ENCODE peak calls at places on chromosomes 1 and 21, in seven cellular contexts. S is heart left ventricle, G is lung, K is fibroblast of lung, I is adrenal gland, H is K562, W is A549. O is an unnamed sample.

GRCh38 chr1:245812278-245812677 is 657.5 kb downstream of the KIF26B start:
- DNase-seq in K (no peak), S (no peak), W (no peak), I (no peak), H (no peak), G (peak; percentile 23), O (no peak)

GRCh38 chr1:185926562-185926961 is 192.4 kb downstream of the HMCN1 start:
- DNase-seq in S (no peak), I (no peak), W (peak; percentile 77), H (no peak), G (no peak), K (no peak), O (no peak)

GRCh38 chr1:10629091-10629815 is 154.5 kb downstream of the PEX14 start:
- DNase-seq in I (no peak), G (no peak), W (no peak), H (no peak), K (no peak), S (no peak), O (no peak)

GRCh38 chr1:201140235-201140940 is 13.4 kb upstream of the ASCL5 start:
- DNase-seq in W (no peak), K (no peak), H (no peak), S (no peak), G (no peak), I (no peak), O (no peak)

GRCh38 chr1:64337476-64337875 is 132.5 kb upstream of the CACHD1 start:
- DNase-seq in G (no peak), S (no peak), H (no peak), I (no peak), W (no peak), K (no peak), O (no peak)

GRCh38 chr1:96674909-96675308 is 46.7 kb upstream of the PTBP2 start:
- DNase-seq in G (no peak), I (no peak), W (no peak), K (no peak), H (no peak), S (no peak), O (no peak)

GRCh38 chr1:220700591-220701179 is 10.5 kb downstream of the C1orf115 start:
- DNase-seq in G (no peak), H (no peak), K (no peak), W (no peak), I (no peak), S (no peak), O (no peak)

GRCh38 chr1:234313171-234313570 is 60.1 kb upstream of the COA6 start:
- DNase-seq in K (no peak), S (no peak), G (no peak), W (no peak), I (no peak), H (no peak), O (no peak)

GRCh38 chr1:1630191-1630964 is 1.6 kb upstream of the MMP23B start:
- DNase-seq in K (peak; percentile 61), I (peak; percentile 43), S (peak; percentile 72), G (peak; percentile 46), H (no peak), W (no peak), O (no peak)

GRCh38 chr1:114238066-114238465 is 84.4 kb upstream of the SYT6 start:
- DNase-seq in K (no peak), G (no peak), W (no peak), I (no peak), H (no peak), S (no peak), O (no peak)

GRCh38 chr1:225378880-225379279 is 49.0 kb downstream of the LBR start:
- DNase-seq in S (no peak), I (no peak), H (peak; percentile 35), W (peak; percentile 19), G (no peak), K (peak; percentile 71), O (no peak)

GRCh38 chr1:3240524-3241235 is 171.7 kb downstream of the PRDM16 start:
- DNase-seq in I (no peak), S (no peak), K (no peak), W (no peak), G (no peak), H (peak; percentile 28), O (no peak)

GRCh38 chr1:61388586-61388985 is 306.2 kb downstream of the NFIA start:
- DNase-seq in S (no peak), I (no peak), W (no peak), K (peak; percentile 80), G (no peak), H (no peak), O (no peak)

GRCh38 chr1:166166701-166167394 is at the start of gene FAM78B:
- DNase-seq in K (peak; percentile 75), H (peak; percentile 91), S (peak; percentile 80), G (peak; percentile 75), W (peak; percentile 79), I (peak; percentile 70), O (peak; percentile 80)

GRCh38 chr21:41374867-41375533 is 13.2 kb downstream of the MX2 start:
- DNase-seq in W (no peak), G (no peak), I (no peak), H (no peak), K (no peak), S (peak; percentile 13), O (no peak)

GRCh38 chr1:195886000-195886399 is 722.2 kb downstream of the KCNT2 start:
- DNase-seq in G (no peak), W (no peak), H (no peak), I (no peak), S (no peak), K (no peak), O (no peak)

GRCh38 chr1:63042278-63042677 is 258.3 kb downstream of the ATG4C start:
- DNase-seq in K (no peak), W (no peak), H (no peak), G (no peak), I (no peak), S (no peak), O (no peak)
- H3K9me3 ChIP-seq in K (no peaks in the 10 kb centered on the region), W (no peaks in the 10 kb centered on the region), H (no peaks in the 10 kb centered on the region), G (peaks cover 2% of the 10 kb centered on the region), I (no peaks in the 10 kb centered on the region), S (no peaks in the 10 kb centered on the region), O (no peaks in the 10 kb centered on the region)

GRCh38 chr21:15735409-15735808 is 5.6 kb downstream of the USP25 start:
- DNase-seq in K (no peak), I (no peak), W (no peak), S (no peak), G (no peak), H (no peak), O (no peak)

GRCh38 chr21:15730484-15731242 is 881 bp downstream of the USP25 start:
- DNase-seq in S (no peak), H (peak; percentile 32), K (no peak), I (no peak), G (no peak), W (no peak), O (no peak)

GRCh38 chr21:15732290-15732995 is 2.7 kb downstream of the USP25 start:
- DNase-seq in I (no peak), W (peak; percentile 53), K (peak; percentile 51), G (no peak), S (no peak), H (peak; percentile 61), O (no peak)

GRCh38 chr21:15731243-15731613 is 1.4 kb downstream of the USP25 start:
- DNase-seq in S (no peak), K (peak; percentile 16), G (no peak), H (peak; percentile 51), W (no peak), I (no peak), O (no peak)

GRCh38 chr21:15732996-15733329 is 3.2 kb downstream of the USP25 start:
- DNase-seq in I (no peak), K (no peak), S (no peak), G (no peak), W (no peak), H (no peak), O (no peak)
- H3K4me3 ChIP-seq in I (no peak overlapping the region), K (peak overlapping the region; percentile 79), S (peak overlapping the region; percentile 89), G (no peak overlapping the region), W (peak overlapping the region; percentile 85), H (peak overlapping the region; percentile 30), O (no peak overlapping the region)

GRCh38 chr1:205317311-205317917 is 4.1 kb downstream of the NUAK2 start:
- DNase-seq in G (peak; percentile 93), W (peak; percentile 82), K (peak; percentile 59), I (peak; percentile 84), H (no peak), S (peak; percentile 87), O (peak; percentile 85)
- TF ChIP-seq CTCF in G (no peak), W (no peak), K (no peak), I (no peak), H (no peak), S (no peak), O (peak; percentile 5)

DNA sequence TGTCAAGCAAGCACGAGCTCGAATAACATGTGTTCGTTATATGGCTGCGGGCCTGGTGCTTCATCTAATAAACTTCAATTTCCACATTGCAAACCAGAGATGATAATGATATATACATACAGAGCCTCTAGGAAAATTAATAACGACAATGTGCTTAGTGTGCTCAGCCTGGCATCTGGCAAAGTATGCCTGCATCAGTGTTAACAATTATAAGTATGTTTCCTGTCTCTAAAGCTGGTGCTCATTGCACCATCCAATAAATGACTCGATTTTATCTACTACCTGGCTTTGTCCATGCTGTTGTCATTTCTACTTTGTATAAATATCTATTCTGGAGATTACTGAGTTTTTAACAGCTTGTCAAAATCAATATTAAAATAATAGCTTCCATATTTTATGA is 1402.6 kb downstream of the MRPL39 start:
- DNase-seq in K (no peak), G (no peak), H (no peak), S (no peak), W (no peak), I (no peak), O (peak; percentile 73)
- H3K9me3 ChIP-seq in K (no peaks in the 10 kb centered on the region), G (peaks cover 7% of the 10 kb centered on the region), H (no peaks in the 10 kb centered on the region), S (no peaks in the 10 kb centered on the region), W (no peaks in the 10 kb centered on the region), I (no peaks in the 10 kb centered on the region), O (no peaks in the 10 kb centered on the region)

GRCh38 chr1:6348511-6349191 is 44.9 kb downstream of the ACOT7 start:
- DNase-seq in S (peak; percentile 60), I (no peak), H (no peak), G (no peak), K (peak; percentile 90), W (peak; percentile 26), O (no peak)

GRCh38 chr1:6345460-6345859 is 48.1 kb downstream of the ACOT7 start:
- DNase-seq in H (no peak), G (no peak), W (no peak), K (no peak), I (no peak), S (no peak), O (no peak)

GRCh38 chr1:6350416-6351088 is 43.0 kb downstream of the ACOT7 start:
- DNase-seq in W (no peak), I (no peak), S (peak; percentile 91), G (peak; percentile 78), H (no peak), K (peak; percentile 44), O (no peak)

GRCh38 chr1:6349254-6349943 is 44.2 kb downstream of the ACOT7 start:
- DNase-seq in K (no peak), S (no peak), I (no peak), W (no peak), H (no peak), G (no peak), O (no peak)

GRCh38 chr1:6347641-6348487 is 45.7 kb downstream of the ACOT7 start:
- DNase-seq in I (no peak), H (peak; percentile 70), W (peak; percentile 44), S (no peak), K (peak; percentile 41), G (no peak), O (peak; percentile 62)
- H3K4me3 ChIP-seq in I (no peak overlapping the region), H (no peak overlapping the region), W (no peak overlapping the region), S (no peak overlapping the region), K (no peak overlapping the region), G (no peak overlapping the region), O (no peak overlapping the region)